ENCODE peak calls at places on chromosomes 13 and 19, in five cellular contexts. I is glutamatergic neuron, E is NCI-H524 treated with DMSO at 0.1 percent for 48 hours, G is Daoy, L is NCI-H2227 treated with DMSO at 0.1 percent for 48 hours. D is an unnamed sample.

GRCh38 chr13:110869805-110870706 is 44.8 kb downstream of the ANKRD10 start:
- DNase-seq in I (peak; percentile 48), E (no peak), G (peak; percentile 98), L (no peak), D (peak; percentile 83)

GRCh38 chr19:18635831-18636182 is 1.0 kb upstream of the KLHL26 start:
- DNase-seq in I (no peak), E (no peak), G (no peak), L (no peak), D (no peak)

GRCh38 chr13:100552755-100553154 is 35.8 kb downstream of the GGACT start:
- DNase-seq in I (no peak), E (no peak), G (no peak), L (no peak), D (no peak)

GRCh38 chr13:100658363-100658762 is 16.2 kb downstream of the TMTC4 start:
- DNase-seq in I (no peak), E (no peak), G (no peak), L (no peak), D (no peak)

GRCh38 chr19:19083413-19084178 is 19.8 kb downstream of the SLC25A42 start:
- DNase-seq in I (no peak), E (no peak), G (no peak), L (no peak), D (no peak)

GRCh38 chr13:30872685-30873443 is 33.2 kb upstream of the MEDAG start:
- DNase-seq in I (peak; percentile 28), E (no peak), G (peak; percentile 83), L (peak; percentile 16), D (peak; percentile 63)

GRCh38 chr13:60756306-60756705 is 359.3 kb downstream of the TDRD3 start:
- DNase-seq in I (no peak), E (no peak), G (no peak), L (no peak), D (no peak)

GRCh38 chr13:63840551-63841421 is 2425.1 kb upstream of the PCDH20 start:
- DNase-seq in I (no peak), E (no peak), G (no peak), L (no peak), D (no peak)